ENCODE peak calls at places on chromosomes 11 and 22, in eight cellular contexts. V, I, D, C, U, A, P and J are unnamed samples.

GRCh38 chr11:69598147-69598546 is 42.8 kb upstream of the CCND1 start:
- DNase-seq in U (no peak), C (no peak), P (peak; percentile 16), A (no peak), I (no peak), V (peak; percentile 29), D (no peak), J (peak; percentile 9)

GRCh38 chr11:96084610-96085348 is 160.9 kb upstream of the MTMR2 start:
- DNase-seq in U (no peak), C (no peak), A (no peak), P (no peak), I (no peak), V (no peak), D (no peak), J (peak; percentile 56)

GRCh38 chr11:66569076-66569475 is 670 bp upstream of the CTSF start:
- DNase-seq in V (no peak), A (no peak), I (no peak), U (no peak), D (no peak), P (no peak), C (no peak), J (no peak)

GRCh38 chr22:42684462-42685195 is 35.4 kb upstream of the CYB5R3 start:
- DNase-seq in I (no peak), P (no peak), U (peak; percentile 59), D (no peak), V (no peak), C (no peak), A (no peak), J (peak; percentile 68)

GRCh38 chr11:17508306-17508705 is 31.7 kb upstream of the ABCC8 start:
- DNase-seq in U (peak; percentile 13), V (no peak), A (no peak), I (no peak), P (no peak), C (no peak), D (no peak), J (peak; percentile 14)

GRCh38 chr11:121385693-121386092 is 66.4 kb upstream of the SORL1 start:
- DNase-seq in V (no peak), I (no peak), A (no peak), P (no peak), C (no peak), U (no peak), D (no peak), J (no peak)

GRCh38 chr11:43904737-43905515 is 24.3 kb downstream of the ALKBH3 start:
- DNase-seq in I (no peak), U (peak; percentile 82), A (no peak), V (no peak), P (no peak), D (peak; percentile 41), C (no peak), J (peak; percentile 88)

GRCh38 chr11:111561306-111561705 is 20.8 kb downstream of the LAYN start:
- DNase-seq in V (no peak), A (no peak), D (no peak), C (no peak), I (no peak), P (no peak), U (no peak), J (no peak)

GRCh38 chr11:76270387-76270786 is 64.1 kb upstream of the WNT11 start:
- DNase-seq in A (no peak), C (no peak), I (peak; percentile 60), P (no peak), V (no peak), D (no peak), U (peak; percentile 49), J (peak; percentile 18)

GRCh38 chr11:36014499-36014898 is 70.6 kb downstream of the LDLRAD3 start:
- DNase-seq in P (no peak), D (no peak), I (no peak), U (no peak), A (no peak), V (no peak), C (no peak), J (no peak)

GRCh38 chr22:42653992-42654391 is 4.8 kb upstream of the CYB5R3 start:
- DNase-seq in I (no peak), P (no peak), D (no peak), U (no peak), C (no peak), V (no peak), A (no peak), J (no peak)

GRCh38 chr11:124801636-124802312 is 1.6 kb upstream of the MSANTD2 start:
- DNase-seq in I (no peak), P (no peak), V (no peak), A (no peak), U (peak; percentile 34), C (no peak), D (no peak), J (peak; percentile 16)

GRCh38 chr11:124798991-124799383 is 1.2 kb downstream of the MSANTD2 start:
- DNase-seq in C (no peak), A (no peak), I (no peak), U (peak; percentile 77), V (no peak), D (peak; percentile 62), P (peak; percentile 56), J (peak; percentile 39)

GRCh38 chr11:124801014-124801413 is 808 bp upstream of the MSANTD2 start:
- DNase-seq in D (no peak), V (no peak), C (no peak), U (peak; percentile 62), P (no peak), I (no peak), A (no peak), J (peak; percentile 65)

GRCh38 chr11:124800226-124800929 is at the start of gene MSANTD2:
- DNase-seq in D (peak; percentile 89), A (peak; percentile 86), V (peak; percentile 71), P (peak; percentile 90), U (peak; percentile 87), I (peak; percentile 55), C (no peak), J (peak; percentile 80)

GRCh38 chr11:124799384-124800225 is 601 bp downstream of the MSANTD2 start:
- DNase-seq in A (no peak), C (no peak), P (peak; percentile 65), I (peak; percentile 17), U (peak; percentile 19), D (peak; percentile 31), V (peak; percentile 26), J (peak; percentile 30)
- TF ChIP-seq CTCF in A (no peak), C (no peak), P (no peak), I (no peak), U (no peak), D (no peak), V (no peak), J (no peak)

DNA sequence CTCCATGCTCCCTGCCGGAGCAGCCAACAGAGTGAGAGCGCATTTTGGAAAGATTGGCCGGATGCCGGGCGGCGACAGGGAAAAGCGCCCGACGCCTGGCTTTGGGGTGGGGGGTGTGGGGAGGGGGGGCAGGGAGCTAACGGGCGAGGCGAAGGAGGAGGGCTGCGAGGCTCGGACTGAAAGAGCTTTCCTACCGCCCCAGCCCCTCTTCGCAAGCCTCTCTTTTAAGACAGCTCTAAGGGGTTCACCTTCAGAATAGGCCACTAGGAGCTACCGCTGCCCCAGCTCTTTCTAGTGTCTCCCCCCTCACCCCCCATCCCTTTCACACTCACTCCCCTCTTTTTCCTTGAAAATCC is 3.5 kb upstream of the DBX1 start:
- DNase-seq in A (no peak), C (no peak), V (no peak), D (no peak), P (peak; percentile 70), I (no peak), U (no peak), J (no peak)
- H3K4me3 ChIP-seq in A (no peak overlapping the region), C (no peak overlapping the region), V (no peak overlapping the region), D (no peak overlapping the region), P (peak overlapping the region; percentile 52), I (no peak overlapping the region), U (peak overlapping the region; percentile 29), J (no peak overlapping the region)

DNA sequence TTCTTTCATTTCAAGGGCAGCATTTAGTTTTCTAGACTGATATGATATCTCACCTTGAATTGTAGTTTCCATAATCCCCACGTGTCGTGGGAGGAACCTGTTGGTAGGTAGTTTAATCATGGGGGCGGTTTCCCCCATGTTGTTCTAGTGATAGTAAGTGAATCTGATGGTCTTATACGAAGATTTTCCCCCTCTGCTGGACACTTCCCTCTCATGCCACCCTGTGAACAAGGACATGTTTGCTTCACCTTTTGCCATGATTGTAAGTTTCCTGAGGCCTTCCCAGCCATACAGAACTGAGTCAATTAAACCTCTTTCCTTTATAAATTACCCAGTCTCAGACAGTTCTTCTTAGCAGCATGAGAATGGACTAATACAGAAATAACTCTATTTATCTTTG is 851.1 kb upstream of the FAT3 start:
- DNase-seq in D (no peak), V (no peak), A (no peak), C (no peak), U (no peak), I (no peak), P (peak; percentile 44), J (peak; percentile 2)
- TF ChIP-seq CTCF in D (no peak), V (peak; percentile 22), A (no peak), C (no peak), U (no peak), I (no peak), P (peak; percentile 57), J (peak; percentile 19)

GRCh38 chr22:48535868-48536690 is 1291.6 kb downstream of the BRD1 start:
- DNase-seq in C (no peak), V (no peak), I (no peak), U (no peak), D (no peak), A (no peak), P (no peak), J (no peak)

GRCh38 chr22:48534395-48534958 is 1293.2 kb downstream of the BRD1 start:
- DNase-seq in I (no peak), D (no peak), C (no peak), A (no peak), P (no peak), U (no peak), V (no peak), J (no peak)

GRCh38 chr22:48538291-48538820 is 1289.3 kb downstream of the BRD1 start:
- DNase-seq in U (no peak), P (no peak), C (no peak), I (no peak), V (no peak), A (no peak), D (no peak), J (no peak)

GRCh38 chr22:48539261-48539660 is 1288.4 kb downstream of the BRD1 start:
- DNase-seq in V (no peak), A (no peak), I (no peak), U (no peak), C (no peak), P (no peak), D (no peak), J (no peak)

DNA sequence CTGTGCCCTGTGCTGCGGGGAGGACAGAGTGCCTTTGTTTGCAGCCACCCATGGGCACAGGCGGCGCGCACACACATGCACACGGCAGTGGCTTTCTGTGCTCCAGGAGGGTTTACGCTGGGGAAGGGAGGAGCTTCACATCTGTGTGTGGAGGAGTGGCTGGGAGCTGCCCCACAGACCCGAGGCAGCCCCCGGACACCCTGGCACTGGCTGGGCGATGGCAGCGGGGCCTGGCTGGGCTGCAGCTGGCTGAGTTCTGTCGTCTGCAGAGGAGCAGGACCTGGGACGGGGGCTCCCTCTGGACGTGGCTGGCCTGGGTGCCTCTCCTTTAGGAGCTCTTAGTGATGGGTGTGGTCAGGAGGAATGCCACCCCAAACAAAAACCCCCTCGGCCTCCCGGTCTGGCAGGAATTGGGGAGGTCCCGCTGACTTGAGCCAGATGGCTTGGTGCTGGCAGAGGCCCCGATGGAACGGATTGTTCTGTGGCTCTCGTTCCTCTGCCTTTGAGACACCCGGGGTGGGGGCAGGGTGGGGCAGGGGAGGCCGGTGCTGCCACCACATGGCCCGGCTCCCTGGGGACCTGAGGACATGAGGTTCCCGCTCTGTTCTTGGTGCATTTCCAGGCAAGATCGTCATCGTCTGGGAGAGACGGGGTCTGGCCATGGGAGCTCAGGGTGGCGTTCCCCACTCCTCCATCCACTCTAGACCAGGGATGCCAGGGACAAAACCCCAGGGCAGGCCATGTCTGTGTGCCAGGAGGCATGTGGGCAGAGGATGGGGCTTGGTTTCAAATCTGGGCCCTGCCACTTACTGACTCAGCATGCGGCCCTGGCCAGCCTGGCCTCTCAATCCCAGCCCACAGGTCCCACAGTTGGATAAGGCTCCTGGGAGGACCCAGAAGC is 1290.7 kb downstream of the BRD1 start:
- DNase-seq in I (no peak), V (no peak), U (no peak), C (no peak), D (no peak), A (no peak), P (no peak), J (no peak)
- H3K4me3 ChIP-seq in I (no peak overlapping the region), V (no peak overlapping the region), U (no peak overlapping the region), C (no peak overlapping the region), D (no peak overlapping the region), A (no peak overlapping the region), P (no peak overlapping the region), J (no peak overlapping the region)